ENCODE peak calls at places on chromosomes 5 and 9, in seven cellular contexts. D is thoracic aorta, R is astrocyte of the spinal cord, L is NT2/D1, X is HTR-8/SVneo, K is skeletal muscle cell, U is head of caudate nucleus. P is an unnamed sample.

GRCh38 chr5:139391570-139392323 is 2.0 kb upstream of the MZB1 start:
- DNase-seq in D (no peak), R (no peak), L (no peak), X (peak), K (no peak), U (no peak), P (no peak)

GRCh38 chr5:56327810-56328209 is 94.7 kb upstream of the ANKRD55 start:
- DNase-seq in D (no peak), R (no peak), L (no peak), X (no peak), K (no peak), U (no peak), P (no peak)

GRCh38 chr5:52867809-52868208 is 80.1 kb downstream of the ITGA1 start:
- DNase-seq in D (no peak), R (peak), L (no peak), X (no peak), K (no peak), U (no peak), P (no peak)

GRCh38 chr9:136944094-136944518 is 432 bp downstream of the FBXW5 start:
- DNase-seq in D (no peak), R (peak), L (no peak), X (peak), K (no peak), U (no peak), P (no peak)

GRCh38 chr9:110623462-110624025 is 44.0 kb upstream of the SVEP1 start:
- DNase-seq in D (no peak), R (peak), L (peak), X (no peak), K (no peak), U (no peak), P (peak)

GRCh38 chr5:179126506-179126991 is 66.4 kb downstream of the ZNF354C start:
- DNase-seq in D (no peak), R (no peak), L (no peak), X (no peak), K (no peak), U (no peak), P (no peak)

GRCh38 chr5:154049685-154050084 is 10.9 kb downstream of the MFAP3 start:
- DNase-seq in D (no peak), R (no peak), L (no peak), X (no peak), K (no peak), U (no peak), P (no peak)

GRCh38 chr9:86407022-86407421 is 52.8 kb upstream of the TUT7 start:
- DNase-seq in D (no peak), R (peak), L (peak), X (peak), K (peak), U (no peak), P (no peak)

GRCh38 chr5:2254404-2254803 is 371.7 kb upstream of the IRX4 start:
- DNase-seq in D (no peak), R (no peak), L (no peak), X (no peak), K (no peak), U (no peak), P (no peak)

GRCh38 chr9:127015926-127016512 is 101.4 kb downstream of the RALGPS1 start:
- DNase-seq in D (no peak), R (no peak), L (no peak), X (no peak), K (no peak), U (no peak), P (no peak)

GRCh38 chr5:180084638-180085561 is 13.3 kb upstream of the RNF130 start:
- DNase-seq in D (no peak), R (no peak), L (no peak), X (no peak), K (no peak), U (peak), P (no peak)

GRCh38 chr5:149464796-149465489 is 85.9 kb upstream of the IL17B start:
- DNase-seq in D (no peak), R (peak), L (no peak), X (no peak), K (no peak), U (no peak), P (no peak)

GRCh38 chr9:2502760-2503159 is 118.8 kb upstream of the VLDLR start:
- DNase-seq in D (no peak), R (no peak), L (no peak), X (no peak), K (no peak), U (no peak), P (no peak)

GRCh38 chr5:90861843-90862586 is 303.4 kb downstream of the ADGRV1 start:
- DNase-seq in D (no peak), R (no peak), L (no peak), X (no peak), K (no peak), U (no peak), P (no peak)

GRCh38 chr5:69493235-69493925 is 790 bp downstream of the OCLN start:
- DNase-seq in D (no peak), R (no peak), L (no peak), X (peak), K (no peak), U (no peak), P (peak)

GRCh38 chr5:149588947-149589346 is 7.6 kb downstream of the ARHGEF37 start:
- DNase-seq in D (no peak), R (no peak), L (no peak), X (no peak), K (no peak), U (no peak), P (no peak)

GRCh38 chr5:135176991-135177390 is 143.0 kb upstream of the PITX1 start:
- DNase-seq in D (no peak), R (no peak), L (no peak), X (no peak), K (no peak), U (no peak), P (no peak)

GRCh38 chr5:112737472-112738179 is at the start of gene APC:
- DNase-seq in D (peak), R (peak), L (peak), X (peak), K (peak), U (peak), P (peak)

GRCh38 chr9:76652894-76653293 is 111.3 kb upstream of the PCA3 start:
- DNase-seq in D (no peak), R (peak), L (no peak), X (no peak), K (no peak), U (no peak), P (no peak)